ENCODE peak calls at places on chromosomes 4 and X, in five cellular contexts. X is K562, V is PC-3, C is IMR-90, D is osteoblast. U is an unnamed sample.

GRCh38 chr4:4524364-4524763 is 17.5 kb downstream of the STX18 start:
- DNase-seq in X (no peak), V (no peak), D (no peak), C (peak; percentile 11), U (peak; percentile 39)

GRCh38 chrX:21961142-21961541 is 20.6 kb downstream of the SMS start:
- DNase-seq in X (no peak), D (no peak), V (no peak), C (no peak), U (no peak)

GRCh38 chr4:161815841-161816240 is 348.0 kb downstream of the FSTL5 start:
- DNase-seq in V (no peak), X (no peak), D (no peak), C (no peak), U (no peak)

GRCh38 chrX:24702362-24703184 is 8.9 kb downstream of the POLA1 start:
- DNase-seq in C (no peak), D (no peak), V (no peak), X (no peak), U (no peak)

GRCh38 chr4:156475322-156475721 is 496.3 kb downstream of the PDGFC start:
- DNase-seq in X (no peak), C (peak; percentile 76), D (no peak), V (peak; percentile 69), U (no peak)

GRCh38 chr4:11590132-11590531 is 161.4 kb upstream of the HS3ST1 start:
- DNase-seq in X (no peak), C (peak; percentile 59), V (no peak), D (no peak), U (no peak)

GRCh38 chr4:17605236-17605635 is 9.2 kb upstream of the MED28 start:
- DNase-seq in V (no peak), D (peak; percentile 46), C (peak; percentile 19), X (no peak), U (no peak)

GRCh38 chr4:848803-849477 is 23.0 kb upstream of the CPLX1 start:
- DNase-seq in V (no peak), C (no peak), D (peak; percentile 73), X (no peak), U (no peak)

GRCh38 chr4:180947421-180947820 is 1295.8 kb upstream of the TENM3 start:
- DNase-seq in V (peak; percentile 63), X (no peak), D (no peak), C (peak; percentile 44), U (no peak)

GRCh38 chr4:146514651-146515379 is 6.9 kb downstream of the SLC10A7 start:
- DNase-seq in V (no peak), C (no peak), X (no peak), D (no peak), U (no peak)

GRCh38 chr4:14446311-14446710 is 556.0 kb upstream of the CPEB2 start:
- DNase-seq in X (no peak), V (peak; percentile 60), C (peak; percentile 1), D (no peak), U (no peak)

GRCh38 chr4:98482847-98483806 is 175.3 kb downstream of the TSPAN5 start:
- DNase-seq in C (peak; percentile 68), X (no peak), V (peak; percentile 82), D (peak; percentile 86), U (no peak)

GRCh38 chr4:8600266-8600665 is 7.7 kb downstream of the CPZ start:
- DNase-seq in D (no peak), X (no peak), C (no peak), V (no peak), U (no peak)
- H3K4me2 ChIP-seq in D (no peak overlapping the region), X (no peak overlapping the region), C (no peak overlapping the region), V (no peak overlapping the region), U (no peak overlapping the region)

DNA sequence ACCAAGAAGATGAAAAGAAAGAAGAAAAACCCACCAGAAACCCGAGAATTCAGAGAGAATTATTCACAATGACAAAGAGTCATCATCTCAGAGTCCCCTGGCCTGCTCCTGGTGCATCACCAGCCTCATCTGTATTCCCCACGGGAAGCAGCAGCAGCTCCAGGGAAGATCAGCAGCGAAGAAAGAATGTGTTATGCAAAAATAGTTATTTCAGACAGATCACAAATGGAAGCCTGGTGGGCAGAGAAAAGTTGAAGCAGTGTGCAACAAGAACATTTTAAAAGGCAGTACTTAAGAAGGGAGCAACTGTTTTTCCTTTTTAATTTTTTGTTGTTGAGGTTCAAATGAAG is 189.2 kb downstream of the PPP3CA start:
- DNase-seq in C (peak; percentile 24), V (no peak), D (no peak), X (no peak), U (no peak)
- H3K4me2 ChIP-seq in C (peak overlapping the region; percentile 16), V (no peak overlapping the region), D (peak overlapping the region; percentile 78), X (no peak overlapping the region), U (no peak overlapping the region)

GRCh38 chr4:81137446-81137845 is 77.6 kb downstream of the PRKG2 start:
- DNase-seq in V (no peak), D (no peak), X (no peak), C (peak; percentile 49), U (no peak)
- H3K4me2 ChIP-seq in V (no peak overlapping the region), D (no peak overlapping the region), X (no peak overlapping the region), C (no peak overlapping the region), U (no peak overlapping the region)

GRCh38 chrX:31298881-31299280 is 227.0 kb upstream of the FTHL17 start:
- DNase-seq in X (no peak), D (no peak), V (no peak), C (no peak), U (no peak)
- H3K4me2 ChIP-seq in X (no peak overlapping the region), D (no peak overlapping the region), V (no peak overlapping the region), C (no peak overlapping the region), U (no peak overlapping the region)

DNA sequence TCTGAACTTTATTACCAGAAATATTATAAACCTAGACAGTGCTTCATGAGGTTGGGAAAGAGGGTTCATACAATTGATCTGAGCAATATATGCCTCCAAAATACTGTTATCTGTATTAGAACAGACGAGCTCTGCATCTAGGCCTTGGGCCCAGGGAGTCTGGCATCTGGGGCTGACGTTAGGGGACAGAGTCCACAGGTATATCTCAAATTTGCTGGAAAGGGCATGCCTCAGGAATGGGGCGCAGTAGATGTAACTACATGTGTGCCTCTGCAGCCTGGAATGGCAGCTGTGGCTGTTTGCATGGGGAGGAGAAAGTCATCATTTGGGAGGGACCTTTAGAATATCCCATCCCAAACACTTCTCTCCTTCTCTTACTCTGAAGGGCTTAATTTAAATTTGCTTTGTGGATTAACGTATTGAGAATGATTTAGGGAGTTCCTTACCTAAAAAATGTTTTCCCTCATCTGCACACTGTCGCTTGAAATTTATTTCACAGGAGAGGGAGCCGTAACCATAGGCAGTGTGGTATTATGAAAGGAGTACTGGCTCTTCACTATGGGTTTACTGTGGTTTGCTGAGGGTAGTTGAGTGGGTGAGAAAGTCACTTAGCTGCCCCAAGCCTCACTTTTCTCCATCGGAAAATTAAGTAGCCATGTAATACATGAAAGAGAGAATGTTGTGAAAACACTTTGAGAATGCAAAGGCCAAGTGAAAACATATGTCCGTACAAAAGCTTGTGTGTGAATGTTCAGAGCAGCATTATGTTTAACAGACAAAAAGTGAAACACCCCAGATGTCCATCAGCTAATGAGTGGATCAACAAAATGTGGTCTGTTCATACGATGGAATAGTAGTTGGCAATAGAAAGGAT is 5.9 kb downstream of the ADD1 start:
- DNase-seq in V (no peak), C (no peak), X (no peak), D (peak; percentile 46), U (no peak)
- H3K4me2 ChIP-seq in V (no peak overlapping the region), C (peak overlapping the region; percentile 18), X (no peak overlapping the region), D (no peak overlapping the region), U (no peak overlapping the region)

GRCh38 chr4:139457318-139457717 is 3.4 kb downstream of the RAB33B start:
- DNase-seq in C (no peak), X (no peak), V (peak; percentile 3), D (no peak), U (no peak)
- H3K4me2 ChIP-seq in C (no peak overlapping the region), X (no peak overlapping the region), V (peak overlapping the region; percentile 98), D (no peak overlapping the region), U (peak overlapping the region; percentile 23)

DNA sequence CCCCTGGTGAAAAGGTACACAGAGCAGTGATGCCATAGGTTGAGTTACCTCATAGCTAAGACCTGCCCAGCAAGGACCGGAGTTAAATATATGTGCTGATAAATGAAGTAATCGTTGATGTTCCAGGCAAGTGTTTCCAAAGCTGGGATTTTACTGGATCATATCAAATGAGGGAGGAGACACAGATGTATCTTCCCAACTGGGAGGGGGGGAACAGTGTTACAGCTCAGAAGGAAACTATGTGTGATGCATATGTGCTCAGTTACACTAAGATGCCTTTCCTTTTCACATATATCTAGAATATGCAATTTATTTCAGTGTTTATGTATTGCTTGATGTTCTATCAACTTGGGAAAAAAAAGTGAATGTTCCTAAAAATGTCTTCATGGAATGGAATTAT is 369.3 kb upstream of the FAM241A start:
- DNase-seq in C (no peak), V (no peak), D (no peak), X (no peak), U (no peak)
- H3K4me2 ChIP-seq in C (no peak overlapping the region), V (no peak overlapping the region), D (peak overlapping the region; percentile 9), X (no peak overlapping the region), U (no peak overlapping the region)

GRCh38 chrX:20026278-20026677 is 35.4 kb upstream of the BCLAF3 start:
- DNase-seq in C (peak; percentile 60), X (no peak), D (no peak), V (peak; percentile 54), U (peak; percentile 7)
- H3K4me2 ChIP-seq in C (no peak overlapping the region), X (no peak overlapping the region), D (no peak overlapping the region), V (peak overlapping the region; percentile 29), U (no peak overlapping the region)

GRCh38 chrX:85379174-85379907 is at the start of gene POF1B:
- DNase-seq in C (no peak), X (no peak), D (no peak), V (no peak), U (no peak)
- H3K4me2 ChIP-seq in C (no peak within 1 kb of the TSS), X (no peak within 1 kb of the TSS), D (no peak within 1 kb of the TSS), V (no peak within 1 kb of the TSS), U (no peak within 1 kb of the TSS)